ENCODE peak calls at places on chromosomes 11 and 22, in nine cellular contexts. One of them, this sample, is unnamed. For H3K4me1, the result is how much of the 10 kb centered on the place peaks cover.

GRCh38 chr22:44971651-44972362 is 38.0 kb downstream of the PHF21B start:
- DNase-seq in sigmoid colon: no peak
- DNase-seq in tibial nerve: no peak
- DNase-seq in stomach: no peak
- DNase-seq in IMR-90: no peak
- DNase-seq in Peyer's patch: no peak
- DNase-seq in testis: no peak
- DNase-seq in A549: no peak
- DNase-seq in breast epithelium: no peak
- DNase-seq in this sample: no peak

GRCh38 chr11:102226702-102227101 is 90.6 kb upstream of the BIRC3 start:
- DNase-seq in sigmoid colon: no peak
- DNase-seq in tibial nerve: no peak
- DNase-seq in stomach: no peak
- DNase-seq in IMR-90: peak
- DNase-seq in Peyer's patch: no peak
- DNase-seq in testis: no peak
- DNase-seq in A549: no peak
- DNase-seq in breast epithelium: peak
- DNase-seq in this sample: no peak

GRCh38 chr22:37804886-37805857 is 2.6 kb upstream of the GCAT start:
- DNase-seq in sigmoid colon: peak
- DNase-seq in tibial nerve: peak
- DNase-seq in stomach: peak
- DNase-seq in IMR-90: peak
- DNase-seq in Peyer's patch: peak
- DNase-seq in testis: peak
- DNase-seq in A549: peak
- DNase-seq in breast epithelium: peak
- DNase-seq in this sample: peak

GRCh38 chr11:61709572-61709971 is 29.4 kb downstream of the DAGLA start:
- DNase-seq in sigmoid colon: no peak
- DNase-seq in tibial nerve: no peak
- DNase-seq in stomach: no peak
- DNase-seq in IMR-90: no peak
- DNase-seq in Peyer's patch: no peak
- DNase-seq in testis: no peak
- DNase-seq in A549: no peak
- DNase-seq in breast epithelium: no peak
- DNase-seq in this sample: peak

GRCh38 chr11:67745181-67745726 is 70.8 kb upstream of the ALDH3B2 start:
- DNase-seq in sigmoid colon: no peak
- DNase-seq in tibial nerve: no peak
- DNase-seq in stomach: no peak
- DNase-seq in IMR-90: no peak
- DNase-seq in Peyer's patch: no peak
- DNase-seq in testis: no peak
- DNase-seq in A549: no peak
- DNase-seq in breast epithelium: no peak
- DNase-seq in this sample: no peak

GRCh38 chr11:114081641-114082414 is 22.3 kb downstream of the ZBTB16 start:
- DNase-seq in sigmoid colon: peak
- DNase-seq in tibial nerve: no peak
- DNase-seq in stomach: no peak
- DNase-seq in IMR-90: no peak
- DNase-seq in Peyer's patch: no peak
- DNase-seq in testis: no peak
- DNase-seq in A549: no peak
- DNase-seq in breast epithelium: no peak
- DNase-seq in this sample: no peak

GRCh38 chr11:118046964-118047700 is 29.7 kb upstream of the TMPRSS4 start:
- DNase-seq in sigmoid colon: no peak
- DNase-seq in tibial nerve: no peak
- DNase-seq in stomach: no peak
- DNase-seq in IMR-90: no peak
- DNase-seq in Peyer's patch: no peak
- DNase-seq in testis: no peak
- DNase-seq in A549: no peak
- DNase-seq in breast epithelium: no peak
- DNase-seq in this sample: no peak

GRCh38 chr11:83706581-83706980 is 420.4 kb upstream of the CCDC90B start:
- DNase-seq in sigmoid colon: no peak
- DNase-seq in tibial nerve: no peak
- DNase-seq in stomach: peak
- DNase-seq in IMR-90: no peak
- DNase-seq in Peyer's patch: no peak
- DNase-seq in testis: no peak
- DNase-seq in A549: no peak
- DNase-seq in breast epithelium: no peak
- DNase-seq in this sample: no peak

GRCh38 chr11:47020793-47021624 is 84.4 kb downstream of the CSTPP1 start:
- DNase-seq in sigmoid colon: no peak
- DNase-seq in tibial nerve: no peak
- DNase-seq in stomach: no peak
- DNase-seq in IMR-90: peak
- DNase-seq in Peyer's patch: no peak
- DNase-seq in testis: no peak
- DNase-seq in A549: no peak
- DNase-seq in breast epithelium: no peak
- DNase-seq in this sample: no peak

GRCh38 chr11:2269601-2270321 is 627 bp downstream of the ASCL2 start:
- DNase-seq in sigmoid colon: no peak
- DNase-seq in tibial nerve: no peak
- DNase-seq in stomach: peak
- DNase-seq in IMR-90: peak
- DNase-seq in Peyer's patch: peak
- DNase-seq in testis: peak
- DNase-seq in A549: peak
- DNase-seq in breast epithelium: peak
- DNase-seq in this sample: no peak

GRCh38 chr11:130144129-130144528 is 15.5 kb upstream of the ST14 start:
- DNase-seq in sigmoid colon: no peak
- DNase-seq in tibial nerve: no peak
- DNase-seq in stomach: no peak
- DNase-seq in IMR-90: no peak
- DNase-seq in Peyer's patch: no peak
- DNase-seq in testis: no peak
- DNase-seq in A549: no peak
- DNase-seq in breast epithelium: no peak
- DNase-seq in this sample: no peak

GRCh38 chr11:10725114-10725906 is 25.7 kb upstream of the CTR9 start:
- DNase-seq in sigmoid colon: no peak
- DNase-seq in tibial nerve: no peak
- DNase-seq in stomach: no peak
- DNase-seq in IMR-90: peak
- DNase-seq in Peyer's patch: no peak
- DNase-seq in testis: no peak
- DNase-seq in A549: no peak
- DNase-seq in breast epithelium: no peak
- DNase-seq in this sample: no peak

GRCh38 chr22:42560381-42560780 is 6.6 kb downstream of the SERHL2 start:
- DNase-seq in sigmoid colon: no peak
- DNase-seq in tibial nerve: no peak
- DNase-seq in stomach: no peak
- DNase-seq in IMR-90: no peak
- DNase-seq in Peyer's patch: no peak
- DNase-seq in testis: no peak
- DNase-seq in A549: no peak
- DNase-seq in breast epithelium: no peak
- DNase-seq in this sample: no peak

GRCh38 chr11:19905280-19905853 is 192.7 kb downstream of the NAV2 start:
- DNase-seq in sigmoid colon: no peak
- DNase-seq in tibial nerve: no peak
- DNase-seq in stomach: no peak
- DNase-seq in IMR-90: peak
- DNase-seq in Peyer's patch: no peak
- DNase-seq in testis: no peak
- DNase-seq in A549: peak
- DNase-seq in breast epithelium: no peak
- DNase-seq in this sample: no peak

DNA sequence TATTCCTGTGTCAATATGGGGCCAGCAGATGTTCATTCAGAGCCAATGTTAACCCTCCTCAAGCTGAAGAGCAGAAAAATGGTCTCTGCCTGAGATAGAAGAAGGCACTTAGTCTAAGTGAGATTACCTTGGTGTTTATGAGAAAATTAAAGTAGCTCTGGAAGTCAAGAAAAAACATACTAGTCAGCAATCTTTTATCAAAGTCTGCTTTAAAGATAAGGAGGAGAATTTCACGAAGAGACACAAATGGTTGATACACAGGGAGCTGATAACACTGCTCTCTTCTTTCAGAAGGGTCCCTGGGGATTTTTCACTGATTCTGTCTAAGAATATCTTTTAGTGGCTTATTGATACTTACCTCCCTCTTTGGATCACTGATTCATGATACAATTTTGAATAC is 328.1 kb downstream of the TTC28 start:
- DNase-seq in sigmoid colon: no peak
- DNase-seq in tibial nerve: no peak
- DNase-seq in stomach: no peak
- DNase-seq in IMR-90: no peak
- DNase-seq in Peyer's patch: no peak
- DNase-seq in testis: no peak
- DNase-seq in A549: no peak
- DNase-seq in breast epithelium: no peak
- DNase-seq in this sample: no peak
- TF ChIP-seq POLR2A in sigmoid colon: no peak
- TF ChIP-seq POLR2A in tibial nerve: no peak
- TF ChIP-seq POLR2A in stomach: no peak
- TF ChIP-seq POLR2A in IMR-90: no peak
- TF ChIP-seq POLR2A in Peyer's patch: no peak
- TF ChIP-seq POLR2A in testis: no peak
- TF ChIP-seq POLR2A in A549: no peak
- TF ChIP-seq POLR2A in breast epithelium: no peak
- TF ChIP-seq POLR2A in this sample: no peak

DNA sequence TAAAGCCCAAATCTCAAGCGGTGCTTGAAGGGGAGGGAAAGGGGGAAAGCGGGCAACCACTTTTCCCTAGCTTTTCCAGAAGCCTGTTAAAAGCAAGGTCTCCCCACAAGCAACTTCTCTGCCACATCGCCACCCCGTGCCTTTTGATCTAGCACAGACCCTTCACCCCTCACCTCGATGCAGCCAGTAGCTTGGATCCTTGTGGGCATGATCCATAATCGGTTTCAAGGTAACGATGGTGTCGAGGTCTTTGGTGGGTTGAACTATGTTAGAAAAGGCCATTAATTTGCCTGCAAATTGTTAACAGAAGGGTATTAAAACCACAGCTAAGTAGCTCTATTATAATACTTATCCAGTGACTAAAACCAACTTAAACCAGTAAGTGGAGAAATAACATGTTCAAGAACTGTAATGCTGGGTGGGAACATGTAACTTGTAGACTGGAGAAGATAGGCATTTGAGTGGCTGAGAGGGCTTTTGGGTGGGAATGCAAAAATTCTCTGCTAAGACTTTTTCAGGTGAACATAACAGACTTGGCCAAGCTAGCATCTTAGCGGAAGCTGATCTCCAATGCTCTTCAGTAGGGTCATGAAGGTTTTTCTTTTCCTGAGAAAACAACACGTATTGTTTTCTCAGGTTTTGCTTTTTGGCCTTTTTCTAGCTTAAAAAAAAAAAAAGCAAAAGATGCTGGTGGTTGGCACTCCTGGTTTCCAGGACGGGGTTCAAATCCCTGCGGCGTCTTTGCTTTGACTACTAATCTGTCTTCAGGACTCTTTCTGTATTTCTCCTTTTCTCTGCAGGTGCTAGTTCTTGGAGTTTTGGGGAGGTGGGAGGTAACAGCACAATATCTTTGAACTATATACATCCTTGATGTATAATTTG is 6.8 kb downstream of the MALAT1 start:
- DNase-seq in sigmoid colon: peak
- DNase-seq in tibial nerve: no peak
- DNase-seq in stomach: no peak
- DNase-seq in IMR-90: peak
- DNase-seq in Peyer's patch: no peak
- DNase-seq in testis: no peak
- DNase-seq in A549: peak
- DNase-seq in breast epithelium: no peak
- DNase-seq in this sample: no peak
- H3K4me1 ChIP-seq in sigmoid colon: under half
- H3K4me1 ChIP-seq in tibial nerve: under half
- H3K4me1 ChIP-seq in stomach: under half
- H3K4me1 ChIP-seq in IMR-90: under half
- H3K4me1 ChIP-seq in Peyer's patch: under half
- H3K4me1 ChIP-seq in testis: under half
- H3K4me1 ChIP-seq in A549: under half
- H3K4me1 ChIP-seq in breast epithelium: under half
- H3K4me1 ChIP-seq in this sample: under half

GRCh38 chr11:101126551-101127347 is 2.9 kb downstream of the PGR start:
- DNase-seq in sigmoid colon: no peak
- DNase-seq in tibial nerve: peak
- DNase-seq in stomach: no peak
- DNase-seq in IMR-90: no peak
- DNase-seq in Peyer's patch: no peak
- DNase-seq in testis: peak
- DNase-seq in A549: no peak
- DNase-seq in breast epithelium: peak
- DNase-seq in this sample: no peak

GRCh38 chr11:101128571-101129202 is 926 bp downstream of the PGR start:
- DNase-seq in sigmoid colon: peak
- DNase-seq in tibial nerve: no peak
- DNase-seq in stomach: no peak
- DNase-seq in IMR-90: no peak
- DNase-seq in Peyer's patch: no peak
- DNase-seq in testis: no peak
- DNase-seq in A549: no peak
- DNase-seq in breast epithelium: no peak
- DNase-seq in this sample: no peak

GRCh38 chr11:101127348-101127698 is 2.3 kb downstream of the PGR start:
- DNase-seq in sigmoid colon: peak
- DNase-seq in tibial nerve: peak
- DNase-seq in stomach: no peak
- DNase-seq in IMR-90: no peak
- DNase-seq in Peyer's patch: no peak
- DNase-seq in testis: peak
- DNase-seq in A549: no peak
- DNase-seq in breast epithelium: peak
- DNase-seq in this sample: no peak

GRCh38 chr11:101127699-101128570 is 1.7 kb downstream of the PGR start:
- DNase-seq in sigmoid colon: peak
- DNase-seq in tibial nerve: no peak
- DNase-seq in stomach: peak
- DNase-seq in IMR-90: no peak
- DNase-seq in Peyer's patch: no peak
- DNase-seq in testis: peak
- DNase-seq in A549: no peak
- DNase-seq in breast epithelium: peak
- DNase-seq in this sample: no peak

GRCh38 chr11:101129203-101129943 is at the start of gene PGR:
- DNase-seq in sigmoid colon: no peak
- DNase-seq in tibial nerve: peak
- DNase-seq in stomach: no peak
- DNase-seq in IMR-90: no peak
- DNase-seq in Peyer's patch: no peak
- DNase-seq in testis: peak
- DNase-seq in A549: no peak
- DNase-seq in breast epithelium: peak
- DNase-seq in this sample: no peak
- H3K4me3 ChIP-seq in sigmoid colon: peak
- H3K4me3 ChIP-seq in tibial nerve: peak
- H3K4me3 ChIP-seq in stomach: peak
- H3K4me3 ChIP-seq in IMR-90: no peak
- H3K4me3 ChIP-seq in Peyer's patch: peak
- H3K4me3 ChIP-seq in testis: peak
- H3K4me3 ChIP-seq in A549: peak
- H3K4me3 ChIP-seq in breast epithelium: peak
- H3K4me3 ChIP-seq in this sample: peak

GRCh38 chr22:29022101-29022817 is 39.4 kb downstream of the C22orf31 start:
- DNase-seq in sigmoid colon: no peak
- DNase-seq in tibial nerve: no peak
- DNase-seq in stomach: no peak
- DNase-seq in IMR-90: no peak
- DNase-seq in Peyer's patch: no peak
- DNase-seq in testis: no peak
- DNase-seq in A549: no peak
- DNase-seq in breast epithelium: no peak
- DNase-seq in this sample: no peak
- TF ChIP-seq POLR2A in sigmoid colon: no peak
- TF ChIP-seq POLR2A in tibial nerve: no peak
- TF ChIP-seq POLR2A in stomach: no peak
- TF ChIP-seq POLR2A in IMR-90: no peak
- TF ChIP-seq POLR2A in Peyer's patch: no peak
- TF ChIP-seq POLR2A in testis: no peak
- TF ChIP-seq POLR2A in A549: no peak
- TF ChIP-seq POLR2A in breast epithelium: no peak
- TF ChIP-seq POLR2A in this sample: no peak

This sample was measured in gastrocnemius medialis.